ENCODE peak calls at places on chromosomes 16 and 17, in nine cellular contexts. One of them, this sample, is unnamed.

GRCh38 chr17:4134756-4135155 is 8.1 kb downstream of the ZZEF1 start:
- DNase-seq in GM23248: no peak
- DNase-seq in breast epithelium: no peak
- DNase-seq in IMR-90: no peak
- DNase-seq in neuronal stem cell: no peak
- DNase-seq in ascending aorta: no peak
- DNase-seq in SK-N-SH: no peak
- DNase-seq in PC-3: no peak
- DNase-seq in CD4-positive, alpha-beta T cell: no peak
- DNase-seq in this sample: no peak

GRCh38 chr17:34177642-34178041 is 77.4 kb upstream of the CCL2 start:
- DNase-seq in GM23248: peak
- DNase-seq in breast epithelium: no peak
- DNase-seq in IMR-90: peak
- DNase-seq in neuronal stem cell: no peak
- DNase-seq in ascending aorta: no peak
- DNase-seq in SK-N-SH: no peak
- DNase-seq in PC-3: no peak
- DNase-seq in CD4-positive, alpha-beta T cell: no peak
- DNase-seq in this sample: no peak

GRCh38 chr17:15026088-15026487 is 239.0 kb downstream of the PMP22 start:
- DNase-seq in GM23248: no peak
- DNase-seq in breast epithelium: no peak
- DNase-seq in IMR-90: no peak
- DNase-seq in neuronal stem cell: no peak
- DNase-seq in ascending aorta: no peak
- DNase-seq in SK-N-SH: no peak
- DNase-seq in PC-3: no peak
- DNase-seq in CD4-positive, alpha-beta T cell: no peak
- DNase-seq in this sample: no peak

GRCh38 chr17:20775331-20775730 is 195.8 kb downstream of the CDRT15L2 start:
- DNase-seq in GM23248: no peak
- DNase-seq in breast epithelium: no peak
- DNase-seq in IMR-90: no peak
- DNase-seq in neuronal stem cell: no peak
- DNase-seq in ascending aorta: no peak
- DNase-seq in SK-N-SH: no peak
- DNase-seq in PC-3: no peak
- DNase-seq in CD4-positive, alpha-beta T cell: no peak
- DNase-seq in this sample: no peak

GRCh38 chr17:1714488-1714979 is 4.4 kb upstream of the TLCD2 start:
- DNase-seq in GM23248: peak
- DNase-seq in breast epithelium: peak
- DNase-seq in IMR-90: peak
- DNase-seq in neuronal stem cell: peak
- DNase-seq in ascending aorta: peak
- DNase-seq in SK-N-SH: peak
- DNase-seq in PC-3: peak
- DNase-seq in CD4-positive, alpha-beta T cell: no peak
- DNase-seq in this sample: peak

GRCh38 chr16:14455577-14455976 is 174.5 kb downstream of the PARN start:
- DNase-seq in GM23248: peak
- DNase-seq in breast epithelium: no peak
- DNase-seq in IMR-90: peak
- DNase-seq in neuronal stem cell: no peak
- DNase-seq in ascending aorta: no peak
- DNase-seq in SK-N-SH: no peak
- DNase-seq in PC-3: peak
- DNase-seq in CD4-positive, alpha-beta T cell: no peak
- DNase-seq in this sample: no peak

GRCh38 chr17:28406478-28406824 is 439 bp upstream of the SLC46A1 start:
- DNase-seq in GM23248: peak
- DNase-seq in breast epithelium: no peak
- DNase-seq in IMR-90: no peak
- DNase-seq in neuronal stem cell: no peak
- DNase-seq in ascending aorta: no peak
- DNase-seq in SK-N-SH: peak
- DNase-seq in PC-3: no peak
- DNase-seq in CD4-positive, alpha-beta T cell: no peak
- DNase-seq in this sample: no peak

GRCh38 chr17:13756763-13757162 is 155.0 kb upstream of the HS3ST3A1 start:
- DNase-seq in GM23248: no peak
- DNase-seq in breast epithelium: no peak
- DNase-seq in IMR-90: no peak
- DNase-seq in neuronal stem cell: no peak
- DNase-seq in ascending aorta: no peak
- DNase-seq in SK-N-SH: no peak
- DNase-seq in PC-3: no peak
- DNase-seq in CD4-positive, alpha-beta T cell: no peak
- DNase-seq in this sample: no peak

GRCh38 chr16:78237856-78238255 is 138.4 kb downstream of the WWOX start:
- DNase-seq in GM23248: no peak
- DNase-seq in breast epithelium: no peak
- DNase-seq in IMR-90: no peak
- DNase-seq in neuronal stem cell: no peak
- DNase-seq in ascending aorta: no peak
- DNase-seq in SK-N-SH: no peak
- DNase-seq in PC-3: no peak
- DNase-seq in CD4-positive, alpha-beta T cell: no peak
- DNase-seq in this sample: no peak
- H3K27ac ChIP-seq in GM23248: no peak
- H3K27ac ChIP-seq in breast epithelium: no peak
- H3K27ac ChIP-seq in IMR-90: no peak
- H3K27ac ChIP-seq in neuronal stem cell: no peak
- H3K27ac ChIP-seq in ascending aorta: no peak
- H3K27ac ChIP-seq in SK-N-SH: no peak
- H3K27ac ChIP-seq in PC-3: no peak
- H3K27ac ChIP-seq in CD4-positive, alpha-beta T cell: no peak
- H3K27ac ChIP-seq in this sample: no peak

GRCh38 chr17:45347451-45347850 is 30.6 kb upstream of the MAP3K14 start:
- DNase-seq in GM23248: no peak
- DNase-seq in breast epithelium: peak
- DNase-seq in IMR-90: no peak
- DNase-seq in neuronal stem cell: no peak
- DNase-seq in ascending aorta: peak
- DNase-seq in SK-N-SH: no peak
- DNase-seq in PC-3: no peak
- DNase-seq in CD4-positive, alpha-beta T cell: no peak
- DNase-seq in this sample: no peak

GRCh38 chr17:45345554-45346254 is 28.9 kb upstream of the MAP3K14 start:
- DNase-seq in GM23248: peak
- DNase-seq in breast epithelium: peak
- DNase-seq in IMR-90: peak
- DNase-seq in neuronal stem cell: no peak
- DNase-seq in ascending aorta: peak
- DNase-seq in SK-N-SH: no peak
- DNase-seq in PC-3: no peak
- DNase-seq in CD4-positive, alpha-beta T cell: no peak
- DNase-seq in this sample: no peak

GRCh38 chr17:45345246-45345553 is 28.4 kb upstream of the MAP3K14 start:
- DNase-seq in GM23248: no peak
- DNase-seq in breast epithelium: peak
- DNase-seq in IMR-90: no peak
- DNase-seq in neuronal stem cell: no peak
- DNase-seq in ascending aorta: peak
- DNase-seq in SK-N-SH: no peak
- DNase-seq in PC-3: no peak
- DNase-seq in CD4-positive, alpha-beta T cell: no peak
- DNase-seq in this sample: no peak

GRCh38 chr17:45342871-45343526 is 26.2 kb upstream of the MAP3K14 start:
- DNase-seq in GM23248: no peak
- DNase-seq in breast epithelium: peak
- DNase-seq in IMR-90: no peak
- DNase-seq in neuronal stem cell: no peak
- DNase-seq in ascending aorta: peak
- DNase-seq in SK-N-SH: no peak
- DNase-seq in PC-3: no peak
- DNase-seq in CD4-positive, alpha-beta T cell: no peak
- DNase-seq in this sample: no peak

DNA sequence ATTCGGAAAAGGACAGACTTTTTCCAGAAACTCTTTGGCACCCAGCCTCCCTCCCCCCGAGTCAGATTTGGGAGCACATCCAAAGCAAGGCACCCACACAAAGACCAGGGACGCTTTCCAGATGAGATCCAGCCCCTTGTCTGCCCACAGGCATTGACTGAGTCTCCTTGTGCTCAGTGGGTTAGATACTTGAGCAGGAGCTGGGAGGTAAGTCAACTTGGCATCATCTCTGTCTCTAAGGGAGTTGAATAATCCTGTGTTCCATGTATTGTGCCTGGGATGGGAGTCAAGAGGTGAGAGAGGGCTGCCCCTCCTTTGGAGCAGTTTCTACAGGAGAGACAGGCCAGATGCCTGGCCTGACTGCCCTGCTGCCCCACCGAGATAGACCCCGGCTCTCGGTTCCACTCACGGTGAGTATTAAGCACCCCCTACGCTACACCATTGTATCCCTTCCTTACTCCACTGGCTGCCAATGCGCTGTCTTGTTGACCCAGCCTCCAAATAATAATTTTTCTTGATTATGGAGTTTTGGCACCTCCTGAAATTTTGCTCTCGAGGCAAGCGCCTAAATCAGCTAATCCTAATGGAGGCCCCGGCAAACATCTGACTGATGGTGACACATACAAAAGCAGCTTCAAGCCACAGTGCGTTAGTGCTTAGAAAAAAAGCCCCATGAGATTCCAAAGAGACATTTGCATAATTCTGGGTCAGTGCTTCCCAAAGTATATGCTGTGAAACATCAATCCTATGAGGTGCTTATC is 29.6 kb upstream of the MAP3K14 start:
- DNase-seq in GM23248: peak
- DNase-seq in breast epithelium: peak
- DNase-seq in IMR-90: peak
- DNase-seq in neuronal stem cell: no peak
- DNase-seq in ascending aorta: peak
- DNase-seq in SK-N-SH: no peak
- DNase-seq in PC-3: no peak
- DNase-seq in CD4-positive, alpha-beta T cell: no peak
- DNase-seq in this sample: no peak
- H3K27ac ChIP-seq in GM23248: peak
- H3K27ac ChIP-seq in breast epithelium: peak
- H3K27ac ChIP-seq in IMR-90: peak
- H3K27ac ChIP-seq in neuronal stem cell: no peak
- H3K27ac ChIP-seq in ascending aorta: no peak
- H3K27ac ChIP-seq in SK-N-SH: no peak
- H3K27ac ChIP-seq in PC-3: no peak
- H3K27ac ChIP-seq in CD4-positive, alpha-beta T cell: no peak
- H3K27ac ChIP-seq in this sample: peak

GRCh38 chr17:77315010-77315409 is 174.2 kb downstream of the SEC14L1 start:
- DNase-seq in GM23248: no peak
- DNase-seq in breast epithelium: no peak
- DNase-seq in IMR-90: no peak
- DNase-seq in neuronal stem cell: no peak
- DNase-seq in ascending aorta: no peak
- DNase-seq in SK-N-SH: no peak
- DNase-seq in PC-3: no peak
- DNase-seq in CD4-positive, alpha-beta T cell: no peak
- DNase-seq in this sample: no peak

GRCh38 chr17:77317091-77317519 is 176.3 kb downstream of the SEC14L1 start:
- DNase-seq in GM23248: no peak
- DNase-seq in breast epithelium: no peak
- DNase-seq in IMR-90: no peak
- DNase-seq in neuronal stem cell: no peak
- DNase-seq in ascending aorta: no peak
- DNase-seq in SK-N-SH: peak
- DNase-seq in PC-3: no peak
- DNase-seq in CD4-positive, alpha-beta T cell: no peak
- DNase-seq in this sample: no peak

GRCh38 chr17:77316651-77317050 is 175.9 kb downstream of the SEC14L1 start:
- DNase-seq in GM23248: no peak
- DNase-seq in breast epithelium: no peak
- DNase-seq in IMR-90: no peak
- DNase-seq in neuronal stem cell: no peak
- DNase-seq in ascending aorta: no peak
- DNase-seq in SK-N-SH: no peak
- DNase-seq in PC-3: no peak
- DNase-seq in CD4-positive, alpha-beta T cell: no peak
- DNase-seq in this sample: no peak

GRCh38 chr17:77315551-77316190 is 174.9 kb downstream of the SEC14L1 start:
- DNase-seq in GM23248: no peak
- DNase-seq in breast epithelium: no peak
- DNase-seq in IMR-90: no peak
- DNase-seq in neuronal stem cell: no peak
- DNase-seq in ascending aorta: no peak
- DNase-seq in SK-N-SH: peak
- DNase-seq in PC-3: peak
- DNase-seq in CD4-positive, alpha-beta T cell: no peak
- DNase-seq in this sample: no peak

GRCh38 chr17:77316191-77316641 is 175.4 kb downstream of the SEC14L1 start:
- DNase-seq in GM23248: peak
- DNase-seq in breast epithelium: no peak
- DNase-seq in IMR-90: peak
- DNase-seq in neuronal stem cell: no peak
- DNase-seq in ascending aorta: peak
- DNase-seq in SK-N-SH: peak
- DNase-seq in PC-3: no peak
- DNase-seq in CD4-positive, alpha-beta T cell: no peak
- DNase-seq in this sample: no peak
- H3K27ac ChIP-seq in GM23248: peak
- H3K27ac ChIP-seq in breast epithelium: peak
- H3K27ac ChIP-seq in IMR-90: peak
- H3K27ac ChIP-seq in neuronal stem cell: no peak
- H3K27ac ChIP-seq in ascending aorta: peak
- H3K27ac ChIP-seq in SK-N-SH: peak
- H3K27ac ChIP-seq in PC-3: peak
- H3K27ac ChIP-seq in CD4-positive, alpha-beta T cell: no peak
- H3K27ac ChIP-seq in this sample: no peak

GRCh38 chr16:87836346-87836843 is 32.9 kb downstream of the SLC7A5 start:
- DNase-seq in GM23248: no peak
- DNase-seq in breast epithelium: no peak
- DNase-seq in IMR-90: no peak
- DNase-seq in neuronal stem cell: no peak
- DNase-seq in ascending aorta: no peak
- DNase-seq in SK-N-SH: no peak
- DNase-seq in PC-3: no peak
- DNase-seq in CD4-positive, alpha-beta T cell: no peak
- DNase-seq in this sample: no peak

GRCh38 chr16:87834015-87834667 is 35.2 kb downstream of the SLC7A5 start:
- DNase-seq in GM23248: no peak
- DNase-seq in breast epithelium: no peak
- DNase-seq in IMR-90: no peak
- DNase-seq in neuronal stem cell: no peak
- DNase-seq in ascending aorta: no peak
- DNase-seq in SK-N-SH: no peak
- DNase-seq in PC-3: no peak
- DNase-seq in CD4-positive, alpha-beta T cell: no peak
- DNase-seq in this sample: no peak

GRCh38 chr16:87836844-87837581 is 32.3 kb downstream of the SLC7A5 start:
- DNase-seq in GM23248: no peak
- DNase-seq in breast epithelium: no peak
- DNase-seq in IMR-90: no peak
- DNase-seq in neuronal stem cell: no peak
- DNase-seq in ascending aorta: no peak
- DNase-seq in SK-N-SH: no peak
- DNase-seq in PC-3: no peak
- DNase-seq in CD4-positive, alpha-beta T cell: no peak
- DNase-seq in this sample: no peak

GRCh38 chr16:87834668-87835473 is 34.4 kb downstream of the SLC7A5 start:
- DNase-seq in GM23248: no peak
- DNase-seq in breast epithelium: no peak
- DNase-seq in IMR-90: peak
- DNase-seq in neuronal stem cell: no peak
- DNase-seq in ascending aorta: no peak
- DNase-seq in SK-N-SH: peak
- DNase-seq in PC-3: no peak
- DNase-seq in CD4-positive, alpha-beta T cell: no peak
- DNase-seq in this sample: peak

DNA sequence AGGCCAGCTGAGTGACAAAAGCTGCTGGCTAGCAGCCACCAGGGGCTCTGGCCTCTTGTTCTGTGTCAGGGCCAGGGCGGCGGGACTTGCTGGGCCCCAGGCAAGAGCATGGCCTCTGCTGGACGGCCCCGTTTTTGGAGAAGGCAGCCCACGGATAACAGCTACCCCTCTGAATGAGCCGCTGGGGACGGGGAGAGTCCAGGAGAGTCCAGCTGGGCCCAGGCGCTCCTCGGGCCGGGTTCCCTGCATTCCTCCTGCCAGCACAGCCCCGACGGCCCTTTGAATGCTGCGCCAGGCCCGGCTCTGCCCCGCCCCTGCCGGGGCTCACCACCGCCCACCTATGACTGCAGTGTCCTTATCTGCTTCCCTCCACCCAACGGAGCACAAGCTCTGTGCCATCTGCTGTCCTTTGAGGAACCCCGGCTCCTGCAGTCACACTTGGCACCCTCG is 33.4 kb downstream of the SLC7A5 start:
- DNase-seq in GM23248: no peak
- DNase-seq in breast epithelium: no peak
- DNase-seq in IMR-90: no peak
- DNase-seq in neuronal stem cell: no peak
- DNase-seq in ascending aorta: no peak
- DNase-seq in SK-N-SH: no peak
- DNase-seq in PC-3: no peak
- DNase-seq in CD4-positive, alpha-beta T cell: no peak
- DNase-seq in this sample: peak
- H3K27ac ChIP-seq in GM23248: no peak
- H3K27ac ChIP-seq in breast epithelium: no peak
- H3K27ac ChIP-seq in IMR-90: no peak
- H3K27ac ChIP-seq in neuronal stem cell: no peak
- H3K27ac ChIP-seq in ascending aorta: no peak
- H3K27ac ChIP-seq in SK-N-SH: no peak
- H3K27ac ChIP-seq in PC-3: no peak
- H3K27ac ChIP-seq in CD4-positive, alpha-beta T cell: no peak
- H3K27ac ChIP-seq in this sample: no peak

This sample was measured in heart left ventricle.